ENCODE peak calls at places on chromosomes 3 and 15, in ten cellular contexts. V, J, M, O, F, N, E, K, L and G are unnamed samples.

GRCh38 chr3:21292971-21293370 is 458.0 kb downstream of the ZNF385D start:
- DNase-seq in J (no peak), N (no peak), O (no peak), E (no peak), L (no peak), K (no peak), M (no peak), F (no peak), V (no peak), G (no peak)

GRCh38 chr3:60613769-60614303 is 637.4 kb downstream of the FHIT start:
- DNase-seq in E (no peak), K (no peak), V (no peak), F (no peak), J (no peak), O (no peak), L (no peak), N (no peak), M (no peak), G (no peak)

GRCh38 chr3:99846472-99846871 is 28.8 kb downstream of the CMSS1 start:
- DNase-seq in E (peak), F (peak), N (no peak), O (no peak), M (no peak), L (no peak), K (peak), V (no peak), J (peak), G (no peak)

GRCh38 chr15:47514251-47514652 is 203.1 kb upstream of the SEMA6D start:
- DNase-seq in J (peak), M (no peak), L (no peak), K (no peak), V (no peak), N (no peak), E (peak), O (no peak), F (no peak), G (no peak)

GRCh38 chr3:141410408-141410807 is 42.1 kb downstream of the ZBTB38 start:
- DNase-seq in J (peak), E (peak), F (no peak), O (no peak), L (no peak), N (no peak), K (no peak), M (no peak), V (no peak), G (no peak)

GRCh38 chr3:149239357-149239936 is 17.8 kb upstream of the CP start:
- DNase-seq in J (no peak), N (no peak), F (no peak), E (no peak), V (no peak), O (no peak), M (no peak), L (no peak), K (no peak), G (no peak)

GRCh38 chr15:61119556-61119955 is 109.5 kb downstream of the RORA start:
- DNase-seq in F (no peak), E (no peak), N (no peak), J (no peak), O (no peak), M (no peak), V (no peak), K (no peak), L (no peak), G (no peak)

GRCh38 chr3:60669636-60670035 is 581.6 kb downstream of the FHIT start:
- DNase-seq in O (no peak), E (no peak), F (no peak), V (no peak), N (no peak), M (no peak), J (no peak), L (no peak), K (no peak), G (no peak)

GRCh38 chr3:190169877-190170276 is 49.2 kb upstream of the P3H2 start:
- DNase-seq in M (no peak), N (no peak), K (no peak), F (no peak), L (no peak), V (no peak), E (no peak), O (no peak), J (no peak), G (no peak)

GRCh38 chr3:188061133-188061532 is 92.8 kb upstream of the LPP start:
- DNase-seq in N (no peak), J (peak), O (no peak), V (no peak), E (peak), M (peak), L (no peak), F (peak), K (no peak), G (no peak)

GRCh38 chr3:179451335-179452165 is at the start of gene GNB4:
- DNase-seq in F (peak), N (peak), K (peak), L (peak), V (peak), J (peak), E (peak), M (peak), O (peak), G (peak)

GRCh38 chr15:57827021-57827420 is 120.5 kb downstream of the POLR2M start:
- DNase-seq in M (no peak), L (no peak), J (peak), N (no peak), F (no peak), O (no peak), E (no peak), K (no peak), V (no peak), G (no peak)

GRCh38 chr15:80597081-80597480 is 98.0 kb upstream of the ABHD17C start:
- DNase-seq in K (no peak), J (no peak), N (no peak), M (no peak), F (no peak), E (no peak), V (no peak), O (no peak), L (peak), G (no peak)

GRCh38 chr3:197749315-197749600 is 425 bp upstream of the FYTTD1 start:
- DNase-seq in N (no peak), E (peak), F (peak), M (no peak), K (no peak), V (no peak), J (peak), O (no peak), L (no peak), G (no peak)

GRCh38 chr15:60994842-60995495 is 234.1 kb downstream of the RORA start:
- DNase-seq in O (no peak), F (no peak), M (no peak), L (no peak), J (no peak), K (no peak), V (no peak), N (no peak), E (peak), G (no peak)

GRCh38 chr3:69182588-69183299 is 60.3 kb upstream of the LMOD3 start:
- DNase-seq in N (no peak), F (no peak), J (peak), E (peak), V (no peak), K (peak), L (no peak), M (no peak), O (no peak), G (no peak)

GRCh38 chr3:110384601-110385000 is 687.0 kb upstream of the NECTIN3 start:
- DNase-seq in M (no peak), F (no peak), J (peak), O (no peak), N (no peak), L (no peak), E (peak), K (peak), V (no peak), G (peak)

GRCh38 chr3:78977073-78977472 is 790.7 kb downstream of the ROBO1 start:
- DNase-seq in N (no peak), F (no peak), E (no peak), M (no peak), L (no peak), J (no peak), K (no peak), O (no peak), V (no peak), G (no peak)

GRCh38 chr3:105254154-105254553 is 112.6 kb upstream of the ALCAM start:
- DNase-seq in N (no peak), E (no peak), J (no peak), F (no peak), K (no peak), M (no peak), V (no peak), O (no peak), L (no peak), G (no peak)

GRCh38 chr15:67957435-67958139 is 96.5 kb upstream of the PIAS1 start:
- DNase-seq in N (no peak), J (no peak), O (no peak), E (no peak), F (no peak), K (no peak), V (no peak), L (no peak), M (no peak), G (no peak)

GRCh38 chr3:177284383-177284881 is 87.2 kb upstream of the TBL1XR1 start:
- DNase-seq in J (peak), M (peak), K (no peak), O (no peak), L (no peak), N (peak), V (peak), F (no peak), E (peak), G (no peak)

GRCh38 chr15:84811828-84812227 is 5.3 kb upstream of the ALPK3 start:
- DNase-seq in F (no peak), N (no peak), K (no peak), M (no peak), V (no peak), J (no peak), O (no peak), E (no peak), L (no peak), G (no peak)

GRCh38 chr15:35566991-35567390 is 21.0 kb upstream of the DPH6 start:
- DNase-seq in N (no peak), M (no peak), J (no peak), K (no peak), V (no peak), F (no peak), O (no peak), L (no peak), E (no peak), G (no peak)

GRCh38 chr15:71691700-71692417 is 118.5 kb upstream of the NR2E3 start:
- DNase-seq in V (no peak), M (no peak), O (no peak), E (peak), K (peak), F (peak), J (peak), L (no peak), N (no peak), G (peak)

GRCh38 chr3:127082066-127082465 is 99.2 kb downstream of the PLXNA1 start:
- DNase-seq in O (no peak), M (no peak), V (no peak), J (no peak), F (no peak), L (no peak), N (no peak), K (no peak), E (no peak), G (no peak)

GRCh38 chr3:69425249-69425648 is 39.4 kb upstream of the FRMD4B start:
- DNase-seq in O (no peak), N (peak), V (no peak), K (no peak), F (no peak), E (peak), M (peak), J (peak), L (no peak), G (no peak)

GRCh38 chr3:160097478-160097877 is 108.8 kb downstream of the IL12A start:
- DNase-seq in M (no peak), J (no peak), V (no peak), O (no peak), N (no peak), K (no peak), E (no peak), L (no peak), F (no peak), G (no peak)

GRCh38 chr3:11826628-11827265 is 19.9 kb downstream of the TAMM41 start:
- DNase-seq in O (no peak), E (peak), N (no peak), K (no peak), L (no peak), V (no peak), M (no peak), J (peak), F (no peak), G (no peak)

GRCh38 chr3:19046440-19046839 is 101.9 kb upstream of the KCNH8 start:
- DNase-seq in V (no peak), L (no peak), K (no peak), M (no peak), E (no peak), N (no peak), O (no peak), J (no peak), F (no peak), G (no peak)
- TF ChIP-seq CTCF in V (no peak), L (peak), K (no peak), M (no peak), E (no peak), N (peak), O (no peak), J (no peak), F (peak), G (no peak)

GRCh38 chr15:40929730-40930429 is 740 bp downstream of the DLL4 start:
- DNase-seq in V (no peak), N (peak), M (peak), E (peak), F (no peak), K (no peak), O (no peak), L (peak), J (peak), G (no peak)

GRCh38 chr15:40928975-40929729 is at the start of gene DLL4:
- DNase-seq in J (peak), E (no peak), V (no peak), O (peak), L (peak), M (peak), F (peak), K (no peak), N (peak), G (no peak)

GRCh38 chr15:40931300-40932142 is 2.4 kb downstream of the DLL4 start:
- DNase-seq in M (no peak), K (no peak), F (no peak), O (no peak), E (no peak), L (peak), V (no peak), N (no peak), J (no peak), G (no peak)

GRCh38 chr15:40932146-40932545 is 3.0 kb downstream of the DLL4 start:
- DNase-seq in K (no peak), N (no peak), M (peak), F (no peak), E (no peak), O (no peak), J (no peak), L (peak), V (no peak), G (no peak)

GRCh38 chr15:40930430-40931299 is 1.5 kb downstream of the DLL4 start:
- DNase-seq in E (peak), F (no peak), O (no peak), L (peak), V (no peak), J (peak), N (no peak), M (peak), K (no peak), G (no peak)
- TF ChIP-seq CTCF in E (peak), F (peak), O (peak), L (peak), V (no peak), J (peak), N (peak), M (peak), K (peak), G (peak)

GRCh38 chr3:13161021-13161759 is 88.0 kb upstream of the IQSEC1 start:
- DNase-seq in O (peak), V (no peak), E (no peak), M (no peak), J (no peak), L (no peak), K (no peak), F (peak), N (no peak), G (no peak)
- TF ChIP-seq CTCF in O (no peak), V (no peak), E (no peak), M (no peak), J (no peak), L (no peak), K (peak), F (no peak), N (no peak), G (no peak)

GRCh38 chr15:64791401-64791800 is 16.0 kb upstream of the RBPMS2 start:
- DNase-seq in M (no peak), V (no peak), E (no peak), O (no peak), F (no peak), K (no peak), J (no peak), N (no peak), L (no peak), G (no peak)
- TF ChIP-seq CTCF in M (no peak), V (no peak), E (no peak), O (no peak), F (no peak), K (no peak), J (no peak), N (no peak), L (no peak), G (no peak)